ENCODE peak calls at places on chromosomes 5 and 9, in seven cellular contexts. One of them, this sample, is unnamed.

GRCh38 chr9:2120926-2121689 is 106.0 kb downstream of the SMARCA2 start:
- DNase-seq in neural crest cell: no peak
- DNase-seq in mesothelial cell of epicardium: no peak
- DNase-seq in BJ: no peak
- DNase-seq in heart left ventricle: no peak
- DNase-seq in progenitor cell of endocrine pancreas: no peak
- DNase-seq in keratinocyte: no peak
- DNase-seq in this sample: no peak

GRCh38 chr9:111728143-111728542 is 66.6 kb downstream of the SHOC1 start:
- DNase-seq in heart left ventricle: no peak
- DNase-seq in neural crest cell: no peak
- DNase-seq in BJ: no peak
- DNase-seq in mesothelial cell of epicardium: no peak
- DNase-seq in keratinocyte: peak; percentile 59
- DNase-seq in progenitor cell of endocrine pancreas: no peak
- DNase-seq in this sample: no peak

GRCh38 chr9:123043081-123043939 is 9.8 kb downstream of the GPR21 start:
- DNase-seq in BJ: no peak
- DNase-seq in progenitor cell of endocrine pancreas: no peak
- DNase-seq in keratinocyte: no peak
- DNase-seq in neural crest cell: no peak
- DNase-seq in mesothelial cell of epicardium: no peak
- DNase-seq in heart left ventricle: no peak
- DNase-seq in this sample: no peak

GRCh38 chr9:116151966-116152381 is 1.6 kb upstream of the PAPPA start:
- DNase-seq in keratinocyte: no peak
- DNase-seq in neural crest cell: no peak
- DNase-seq in BJ: peak; percentile 95
- DNase-seq in progenitor cell of endocrine pancreas: no peak
- DNase-seq in heart left ventricle: no peak
- DNase-seq in mesothelial cell of epicardium: no peak
- DNase-seq in this sample: no peak

GRCh38 chr5:169754737-169755136 is 117.7 kb downstream of the DOCK2 start:
- DNase-seq in keratinocyte: no peak
- DNase-seq in BJ: no peak
- DNase-seq in heart left ventricle: no peak
- DNase-seq in mesothelial cell of epicardium: no peak
- DNase-seq in neural crest cell: no peak
- DNase-seq in progenitor cell of endocrine pancreas: no peak
- DNase-seq in this sample: no peak

GRCh38 chr5:149271717-149272558 is at the start of gene AFAP1L1:
- DNase-seq in mesothelial cell of epicardium: peak; percentile 27
- DNase-seq in heart left ventricle: peak; percentile 88
- DNase-seq in BJ: no peak
- DNase-seq in neural crest cell: peak; percentile 29
- DNase-seq in progenitor cell of endocrine pancreas: peak; percentile 19
- DNase-seq in keratinocyte: no peak
- DNase-seq in this sample: peak; percentile 27

GRCh38 chr9:113468716-113469448 is 5.4 kb downstream of the RGS3 start:
- DNase-seq in keratinocyte: no peak
- DNase-seq in neural crest cell: no peak
- DNase-seq in BJ: no peak
- DNase-seq in mesothelial cell of epicardium: no peak
- DNase-seq in progenitor cell of endocrine pancreas: no peak
- DNase-seq in heart left ventricle: peak; percentile 76
- DNase-seq in this sample: no peak

GRCh38 chr9:4114569-4115505 is 185.0 kb downstream of the GLIS3 start:
- DNase-seq in keratinocyte: no peak
- DNase-seq in neural crest cell: no peak
- DNase-seq in progenitor cell of endocrine pancreas: no peak
- DNase-seq in BJ: no peak
- DNase-seq in heart left ventricle: no peak
- DNase-seq in mesothelial cell of epicardium: no peak
- DNase-seq in this sample: no peak

GRCh38 chr5:27911216-27911615 is 872.8 kb upstream of the CDH9 start:
- DNase-seq in BJ: no peak
- DNase-seq in progenitor cell of endocrine pancreas: no peak
- DNase-seq in keratinocyte: no peak
- DNase-seq in neural crest cell: no peak
- DNase-seq in heart left ventricle: no peak
- DNase-seq in mesothelial cell of epicardium: no peak
- DNase-seq in this sample: no peak

GRCh38 chr5:170300361-170301013 is 2.9 kb upstream of the LCP2 start:
- DNase-seq in neural crest cell: no peak
- DNase-seq in keratinocyte: no peak
- DNase-seq in heart left ventricle: no peak
- DNase-seq in mesothelial cell of epicardium: no peak
- DNase-seq in progenitor cell of endocrine pancreas: no peak
- DNase-seq in BJ: no peak
- DNase-seq in this sample: no peak

GRCh38 chr9:116157436-116158138 is 4.0 kb downstream of the PAPPA start:
- DNase-seq in keratinocyte: no peak
- DNase-seq in BJ: no peak
- DNase-seq in mesothelial cell of epicardium: no peak
- DNase-seq in neural crest cell: no peak
- DNase-seq in progenitor cell of endocrine pancreas: no peak
- DNase-seq in heart left ventricle: no peak
- DNase-seq in this sample: no peak

GRCh38 chr5:80763873-80764647 is 109.3 kb upstream of the DHFR start:
- DNase-seq in BJ: no peak
- DNase-seq in mesothelial cell of epicardium: no peak
- DNase-seq in neural crest cell: no peak
- DNase-seq in keratinocyte: no peak
- DNase-seq in progenitor cell of endocrine pancreas: no peak
- DNase-seq in heart left ventricle: no peak
- DNase-seq in this sample: no peak

GRCh38 chr5:152505442-152506042 is 100.5 kb upstream of the NMUR2 start:
- DNase-seq in progenitor cell of endocrine pancreas: peak; percentile 34
- DNase-seq in heart left ventricle: peak; percentile 50
- DNase-seq in keratinocyte: no peak
- DNase-seq in BJ: no peak
- DNase-seq in mesothelial cell of epicardium: no peak
- DNase-seq in neural crest cell: peak; percentile 51
- DNase-seq in this sample: no peak

GRCh38 chr9:124371183-124371582 is 44.1 kb downstream of the PSMB7 start:
- DNase-seq in BJ: no peak
- DNase-seq in keratinocyte: no peak
- DNase-seq in mesothelial cell of epicardium: no peak
- DNase-seq in progenitor cell of endocrine pancreas: no peak
- DNase-seq in heart left ventricle: no peak
- DNase-seq in neural crest cell: no peak
- DNase-seq in this sample: no peak

GRCh38 chr9:74589576-74589975 is 92.4 kb downstream of the RORB start:
- DNase-seq in mesothelial cell of epicardium: no peak
- DNase-seq in progenitor cell of endocrine pancreas: no peak
- DNase-seq in neural crest cell: no peak
- DNase-seq in keratinocyte: no peak
- DNase-seq in BJ: no peak
- DNase-seq in heart left ventricle: no peak
- DNase-seq in this sample: no peak

GRCh38 chr5:54719384-54720306 is 202.1 kb downstream of the SNX18 start:
- DNase-seq in keratinocyte: no peak
- DNase-seq in neural crest cell: no peak
- DNase-seq in heart left ventricle: peak; percentile 81
- DNase-seq in progenitor cell of endocrine pancreas: no peak
- DNase-seq in BJ: no peak
- DNase-seq in mesothelial cell of epicardium: no peak
- DNase-seq in this sample: no peak

GRCh38 chr5:172347653-172348052 is 64.1 kb upstream of the UBTD2 start:
- DNase-seq in heart left ventricle: no peak
- DNase-seq in progenitor cell of endocrine pancreas: no peak
- DNase-seq in keratinocyte: no peak
- DNase-seq in neural crest cell: no peak
- DNase-seq in BJ: no peak
- DNase-seq in mesothelial cell of epicardium: no peak
- DNase-seq in this sample: no peak

DNA sequence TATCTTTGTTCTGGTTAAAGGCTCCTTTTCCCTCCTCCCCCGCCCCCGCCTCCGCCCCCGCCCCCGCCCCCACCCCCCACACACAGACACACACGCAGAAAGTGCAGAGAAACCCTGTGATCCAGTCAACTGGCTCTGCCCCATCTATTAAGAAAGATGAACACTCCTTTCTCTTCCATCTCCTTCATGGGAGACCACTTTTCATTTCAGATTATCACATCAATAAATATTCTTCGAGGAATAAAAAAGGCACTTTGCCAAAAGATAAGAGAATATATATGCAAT is 127.0 kb downstream of the TMEM161B start:
- DNase-seq in progenitor cell of endocrine pancreas: no peak
- DNase-seq in mesothelial cell of epicardium: no peak
- DNase-seq in neural crest cell: no peak
- DNase-seq in BJ: no peak
- DNase-seq in heart left ventricle: no peak
- DNase-seq in keratinocyte: no peak
- DNase-seq in this sample: no peak
- TF ChIP-seq CTCF in progenitor cell of endocrine pancreas: no peak
- TF ChIP-seq CTCF in mesothelial cell of epicardium: peak; percentile 9
- TF ChIP-seq CTCF in neural crest cell: peak; percentile 12
- TF ChIP-seq CTCF in BJ: no peak
- TF ChIP-seq CTCF in heart left ventricle: no peak
- TF ChIP-seq CTCF in keratinocyte: no peak
- TF ChIP-seq CTCF in this sample: no peak

GRCh38 chr9:90836396-90837080 is 34.9 kb downstream of the SYK start:
- DNase-seq in keratinocyte: no peak
- DNase-seq in progenitor cell of endocrine pancreas: no peak
- DNase-seq in BJ: no peak
- DNase-seq in neural crest cell: no peak
- DNase-seq in mesothelial cell of epicardium: no peak
- DNase-seq in heart left ventricle: no peak
- DNase-seq in this sample: no peak

GRCh38 chr9:90838761-90839160 is 37.1 kb downstream of the SYK start:
- DNase-seq in mesothelial cell of epicardium: no peak
- DNase-seq in keratinocyte: no peak
- DNase-seq in heart left ventricle: no peak
- DNase-seq in progenitor cell of endocrine pancreas: no peak
- DNase-seq in BJ: no peak
- DNase-seq in neural crest cell: no peak
- DNase-seq in this sample: no peak

GRCh38 chr9:90835206-90835605 is 33.6 kb downstream of the SYK start:
- DNase-seq in keratinocyte: no peak
- DNase-seq in progenitor cell of endocrine pancreas: no peak
- DNase-seq in heart left ventricle: no peak
- DNase-seq in BJ: no peak
- DNase-seq in mesothelial cell of epicardium: no peak
- DNase-seq in neural crest cell: no peak
- DNase-seq in this sample: no peak

GRCh38 chr9:90839183-90839582 is 37.6 kb downstream of the SYK start:
- DNase-seq in progenitor cell of endocrine pancreas: no peak
- DNase-seq in neural crest cell: no peak
- DNase-seq in BJ: no peak
- DNase-seq in heart left ventricle: no peak
- DNase-seq in mesothelial cell of epicardium: no peak
- DNase-seq in keratinocyte: no peak
- DNase-seq in this sample: no peak

DNA sequence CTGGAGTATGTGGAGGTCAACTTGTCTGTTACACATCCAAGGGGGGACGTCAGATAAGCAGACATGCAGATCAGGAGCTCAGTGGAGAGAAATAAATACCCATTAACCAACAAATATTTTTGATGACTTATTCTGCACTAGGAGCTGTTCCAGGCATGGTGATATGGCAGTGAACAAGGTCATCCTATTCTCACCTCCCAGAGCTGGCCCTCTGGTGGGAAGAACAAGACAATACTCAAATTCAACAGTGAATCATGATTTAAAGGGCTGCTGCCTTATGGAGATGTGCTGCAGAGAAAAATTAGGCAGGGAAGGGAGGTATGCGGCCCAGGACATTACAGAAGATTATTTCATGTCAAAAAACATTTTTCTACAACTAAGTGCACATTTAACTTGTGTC is 36.5 kb downstream of the SYK start:
- DNase-seq in keratinocyte: no peak
- DNase-seq in progenitor cell of endocrine pancreas: no peak
- DNase-seq in BJ: no peak
- DNase-seq in neural crest cell: no peak
- DNase-seq in heart left ventricle: no peak
- DNase-seq in mesothelial cell of epicardium: no peak
- DNase-seq in this sample: no peak
- TF ChIP-seq CTCF in keratinocyte: no peak
- TF ChIP-seq CTCF in progenitor cell of endocrine pancreas: peak; percentile 26
- TF ChIP-seq CTCF in BJ: no peak
- TF ChIP-seq CTCF in neural crest cell: peak; percentile 33
- TF ChIP-seq CTCF in heart left ventricle: no peak
- TF ChIP-seq CTCF in mesothelial cell of epicardium: no peak
- TF ChIP-seq CTCF in this sample: no peak

GRCh38 chr5:42924686-42925085 is 113.0 kb upstream of the SELENOP start:
- DNase-seq in heart left ventricle: no peak
- DNase-seq in progenitor cell of endocrine pancreas: no peak
- DNase-seq in mesothelial cell of epicardium: no peak
- DNase-seq in BJ: no peak
- DNase-seq in keratinocyte: no peak
- DNase-seq in neural crest cell: no peak
- DNase-seq in this sample: no peak

GRCh38 chr5:42929871-42930270 is 110.2 kb downstream of the ANXA2R start:
- DNase-seq in mesothelial cell of epicardium: no peak
- DNase-seq in BJ: no peak
- DNase-seq in heart left ventricle: no peak
- DNase-seq in progenitor cell of endocrine pancreas: no peak
- DNase-seq in neural crest cell: no peak
- DNase-seq in keratinocyte: no peak
- DNase-seq in this sample: no peak

GRCh38 chr5:42924226-42924625 is 112.5 kb upstream of the SELENOP start:
- DNase-seq in neural crest cell: no peak
- DNase-seq in progenitor cell of endocrine pancreas: no peak
- DNase-seq in heart left ventricle: no peak
- DNase-seq in keratinocyte: no peak
- DNase-seq in mesothelial cell of epicardium: no peak
- DNase-seq in BJ: no peak
- DNase-seq in this sample: no peak

GRCh38 chr5:42930934-42931333 is 109.2 kb downstream of the ANXA2R start:
- DNase-seq in heart left ventricle: no peak
- DNase-seq in mesothelial cell of epicardium: no peak
- DNase-seq in BJ: no peak
- DNase-seq in keratinocyte: no peak
- DNase-seq in neural crest cell: no peak
- DNase-seq in progenitor cell of endocrine pancreas: no peak
- DNase-seq in this sample: no peak

DNA sequence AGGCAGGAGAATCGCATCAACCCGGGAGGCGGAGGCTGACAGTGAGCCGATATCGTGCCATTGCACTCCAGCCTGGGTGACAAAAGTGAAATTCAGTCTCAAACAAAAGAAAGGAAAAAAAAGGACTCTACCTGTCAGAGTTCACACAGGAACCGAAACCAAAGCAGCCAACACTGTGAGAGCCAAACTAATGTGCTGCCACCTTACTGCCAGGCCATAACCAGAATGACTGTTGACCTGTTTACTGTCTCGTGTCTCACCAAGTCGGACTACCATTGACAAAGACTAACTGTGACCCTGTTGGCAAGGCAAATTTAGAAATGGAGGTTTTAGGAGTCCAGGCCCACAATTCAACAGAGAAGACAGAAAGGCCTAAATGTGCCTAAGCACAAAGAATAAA is 112.4 kb downstream of the ANXA2R start:
- DNase-seq in progenitor cell of endocrine pancreas: no peak
- DNase-seq in BJ: no peak
- DNase-seq in mesothelial cell of epicardium: no peak
- DNase-seq in keratinocyte: no peak
- DNase-seq in neural crest cell: no peak
- DNase-seq in heart left ventricle: no peak
- DNase-seq in this sample: no peak
- TF ChIP-seq CTCF in progenitor cell of endocrine pancreas: no peak
- TF ChIP-seq CTCF in BJ: no peak
- TF ChIP-seq CTCF in mesothelial cell of epicardium: no peak
- TF ChIP-seq CTCF in keratinocyte: no peak
- TF ChIP-seq CTCF in neural crest cell: no peak
- TF ChIP-seq CTCF in heart left ventricle: no peak
- TF ChIP-seq CTCF in this sample: no peak

GRCh38 chr5:127442085-127442484 is 75.4 kb upstream of the PRRC1 start:
- DNase-seq in neural crest cell: no peak
- DNase-seq in mesothelial cell of epicardium: no peak
- DNase-seq in keratinocyte: no peak
- DNase-seq in heart left ventricle: no peak
- DNase-seq in BJ: no peak
- DNase-seq in progenitor cell of endocrine pancreas: no peak
- DNase-seq in this sample: no peak
- TF ChIP-seq CTCF in neural crest cell: peak; percentile 60
- TF ChIP-seq CTCF in mesothelial cell of epicardium: peak; percentile 56
- TF ChIP-seq CTCF in keratinocyte: no peak
- TF ChIP-seq CTCF in heart left ventricle: peak; percentile 22
- TF ChIP-seq CTCF in BJ: no peak
- TF ChIP-seq CTCF in progenitor cell of endocrine pancreas: peak; percentile 54
- TF ChIP-seq CTCF in this sample: peak; percentile 22

This sample was measured in D721Med.